ENCODE peak calls at places on chromosomes 13 and 19, in five cellular contexts. W is Peyer's patch; R is right atrium auricular region; Z is stimulated activated CD8-positive, alpha-beta memory T cell treated with anti-CD3 and anti-CD28 coated beads, Interleukin-12 subunit alpha, Interleukin-12 subunit beta, amount 100 ng/mL, for 4 hours; M is anterior cingulate cortex. U is an unnamed sample.

GRCh38 chr13:31050486-31051400 is 111.0 kb downstream of the HSPH1 start:
- DNase-seq in W (peak; percentile 15), R (no peak), Z (no peak), M (no peak), U (no peak)

GRCh38 chr19:51497666-51498065 is 3.9 kb downstream of the SIGLEC12 start:
- DNase-seq in M (no peak), W (no peak), Z (no peak), R (no peak), U (no peak)

GRCh38 chr13:69959041-69959440 is 148.6 kb upstream of the ATXN8OS start:
- DNase-seq in Z (no peak), R (no peak), W (no peak), M (no peak), U (no peak)

GRCh38 chr13:95456837-95457236 is 95.7 kb upstream of the CLDN10 start:
- DNase-seq in W (no peak), Z (no peak), M (no peak), R (no peak), U (no peak)

GRCh38 chr13:105565328-105565727 is 970.1 kb downstream of the EFNB2 start:
- DNase-seq in Z (no peak), R (no peak), M (no peak), W (no peak), U (no peak)

GRCh38 chr13:40958655-40959054 is 60.5 kb downstream of the ELF1 start:
- DNase-seq in M (no peak), W (no peak), R (no peak), Z (no peak), U (no peak)

GRCh38 chr13:113956571-113956970 is 17.3 kb downstream of the C13orf46 start:
- DNase-seq in M (no peak), Z (no peak), R (no peak), W (no peak), U (no peak)

GRCh38 chr19:1161716-1162115 is 12.4 kb downstream of the SBNO2 start:
- DNase-seq in M (no peak), Z (no peak), W (no peak), R (no peak), U (peak; percentile 69)

GRCh38 chr19:19444694-19445155 is 39.2 kb downstream of the GATAD2A start:
- DNase-seq in W (peak; percentile 52), Z (no peak), M (no peak), R (no peak), U (peak; percentile 42)

GRCh38 chr13:102028846-102029245 is 373.0 kb downstream of the FGF14 start:
- DNase-seq in M (no peak), Z (no peak), R (no peak), W (no peak), U (no peak)

GRCh38 chr13:48653074-48654054 is at the start of gene CYSLTR2:
- DNase-seq in M (no peak), R (no peak), Z (no peak), W (no peak), U (peak; percentile 18)

GRCh38 chr13:85549819-85550218 is 249.4 kb downstream of the SLITRK6 start:
- DNase-seq in W (no peak), R (no peak), Z (no peak), M (no peak), U (no peak)

GRCh38 chr13:44437356-44438233 is 64.0 kb downstream of the SERP2 start:
- DNase-seq in M (no peak), Z (no peak), W (no peak), R (no peak), U (peak; percentile 54)

GRCh38 chr19:18399008-18399407 is 1.6 kb upstream of the LRRC25 start:
- DNase-seq in M (no peak), R (no peak), W (peak; percentile 70), Z (no peak), U (peak; percentile 71)

GRCh38 chr13:74063533-74064100 is 70.6 kb downstream of the KLF12 start:
- DNase-seq in M (no peak), W (no peak), Z (no peak), R (no peak), U (no peak)

GRCh38 chr19:19106061-19106551 is 32.2 kb downstream of the TMEM161A start:
- DNase-seq in Z (no peak), R (no peak), M (no peak), W (no peak), U (no peak)

GRCh38 chr13:90232291-90232690 is 1115.2 kb upstream of the MIR17HG start:
- DNase-seq in R (no peak), Z (no peak), M (no peak), W (no peak), U (no peak)

GRCh38 chr19:47158879-47159509 is 28.4 kb downstream of the SAE1 start:
- DNase-seq in Z (no peak), R (no peak), M (no peak), W (no peak), U (peak; percentile 57)

GRCh38 chr13:113649212-113649611 is 8.8 kb downstream of the ATP4B start:
- DNase-seq in W (peak; percentile 26), M (no peak), R (no peak), Z (no peak), U (no peak)

GRCh38 chr13:111925146-111925875 is 141.6 kb upstream of the SOX1 start:
- DNase-seq in W (no peak), R (no peak), Z (no peak), M (no peak), U (no peak)

GRCh38 chr13:78382946-78383542 is 220.3 kb downstream of the POU4F1 start:
- DNase-seq in M (no peak), W (no peak), Z (no peak), R (no peak), U (no peak)

GRCh38 chr13:27791901-27792392 is 336 bp upstream of the GSX1 start:
- DNase-seq in M (no peak), Z (no peak), R (no peak), W (no peak), U (no peak)

GRCh38 chr19:20359933-20360720 is 193.1 kb downstream of the ZNF486 start:
- DNase-seq in M (peak; percentile 22), Z (no peak), R (no peak), W (no peak), U (no peak)

GRCh38 chr19:2226051-2226839 is 9.9 kb downstream of the PLEKHJ1 start:
- DNase-seq in Z (no peak), W (no peak), M (no peak), R (no peak), U (no peak)

GRCh38 chr13:54029226-54029625 is 1000.6 kb downstream of the OLFM4 start:
- DNase-seq in M (no peak), Z (no peak), W (no peak), R (no peak), U (no peak)

GRCh38 chr13:19713186-19713965 is 69.4 kb downstream of the PSPC1 start:
- DNase-seq in R (no peak), M (no peak), Z (no peak), W (no peak), U (peak; percentile 84)

GRCh38 chr19:13505761-13506549 is at the start of gene CACNA1A:
- DNase-seq in W (no peak), M (no peak), Z (peak; percentile 1), R (no peak), U (no peak)

GRCh38 chr13:40394304-40394983 is 272.0 kb downstream of the FOXO1 start:
- DNase-seq in W (no peak), Z (no peak), R (no peak), M (no peak), U (no peak)

GRCh38 chr19:18450934-18451836 is 13.3 kb upstream of the ISYNA1 start:
- DNase-seq in Z (peak; percentile 61), R (peak; percentile 87), W (peak; percentile 95), M (peak; percentile 78), U (peak; percentile 70)

GRCh38 chr13:26977541-26977940 is 194.1 kb downstream of the USP12 start:
- DNase-seq in M (no peak), Z (no peak), W (no peak), R (no peak), U (peak; percentile 48)

U was measured in A172.